ENCODE peak calls at places on chromosomes 2 and 18, in four cellular contexts. R, G, Y and O are unnamed samples.

GRCh38 chr2:72757177-72757775 is 68.6 kb downstream of the EXOC6B start:
- DNase-seq in G (no peak), Y (no peak), R (peak; percentile 44), O (no peak)

GRCh38 chr2:107588181-107588580 is 238.5 kb upstream of the RGPD4 start:
- DNase-seq in G (no peak), R (no peak), Y (no peak), O (no peak)

GRCh38 chr2:128413014-128413717 is 94.5 kb upstream of the HS6ST1 start:
- DNase-seq in G (no peak), Y (no peak), R (no peak), O (no peak)

GRCh38 chr2:175012516-175012915 is 7.3 kb upstream of the CHN1 start:
- DNase-seq in Y (no peak), R (no peak), G (no peak), O (no peak)

GRCh38 chr2:8132371-8132831 is 549.5 kb upstream of the ID2 start:
- DNase-seq in G (no peak), Y (no peak), R (no peak), O (no peak)

GRCh38 chr2:238596571-238597551 is 170.1 kb downstream of the ASB1 start:
- DNase-seq in R (no peak), Y (no peak), G (no peak), O (no peak)

GRCh38 chr18:69250305-69251151 is 150.2 kb upstream of the DOK6 start:
- DNase-seq in G (no peak), Y (no peak), R (peak; percentile 65), O (no peak)

GRCh38 chr2:231680284-231680991 is 27.9 kb upstream of the PTMA start:
- DNase-seq in G (no peak), R (peak; percentile 41), Y (no peak), O (no peak)

GRCh38 chr2:189641565-189641964 is 19.7 kb upstream of the ASNSD1 start:
- DNase-seq in G (no peak), R (no peak), Y (no peak), O (no peak)

GRCh38 chr2:160970052-160970846 is 190.0 kb upstream of the TANK start:
- DNase-seq in Y (no peak), R (peak; percentile 24), G (no peak), O (no peak)

GRCh38 chr2:86393521-86394490 is 47.4 kb upstream of the KDM3A start:
- DNase-seq in Y (no peak), R (peak; percentile 97), G (no peak), O (no peak)

GRCh38 chr2:23651187-23651983 is 266.4 kb downstream of the KLHL29 start:
- DNase-seq in R (no peak), G (no peak), Y (no peak), O (no peak)

GRCh38 chr18:51724790-51725721 is 527.6 kb upstream of the MEX3C start:
- DNase-seq in R (no peak), G (no peak), Y (no peak), O (no peak)

GRCh38 chr2:89833780-89834117 is 1142.3 kb downstream of the RPIA start:
- DNase-seq in R (no peak), Y (no peak), G (no peak), O (no peak)

GRCh38 chr18:55354795-55355194 is 233.2 kb downstream of the TCF4 start:
- DNase-seq in R (no peak), G (no peak), Y (no peak), O (no peak)

GRCh38 chr2:190407662-190408537 is at the start of gene MFSD6:
- DNase-seq in R (no peak), G (peak; percentile 43), Y (peak; percentile 16), O (peak; percentile 74)

GRCh38 chr2:26786207-26787023 is 559 bp downstream of the CENPA start:
- DNase-seq in R (no peak), G (no peak), Y (no peak), O (peak; percentile 35)

GRCh38 chr18:74217476-74218143 is 69.3 kb downstream of the TIMM21 start:
- DNase-seq in G (no peak), Y (no peak), R (no peak), O (no peak)

GRCh38 chr18:78607221-78607620 is 372.4 kb upstream of the SALL3 start:
- DNase-seq in Y (no peak), G (no peak), R (no peak), O (no peak)

GRCh38 chr2:136101042-136101441 is 16.9 kb downstream of the CXCR4 start:
- DNase-seq in G (no peak), Y (no peak), R (no peak), O (no peak)

GRCh38 chr2:121338281-121338680 is 53.3 kb upstream of the TFCP2L1 start:
- DNase-seq in Y (no peak), G (no peak), R (no peak), O (no peak)

GRCh38 chr18:8177330-8178016 is 431.8 kb upstream of the RAB12 start:
- DNase-seq in Y (no peak), G (no peak), R (no peak), O (no peak)

GRCh38 chr2:239329284-239329971 is 71.4 kb downstream of the HDAC4 start:
- DNase-seq in Y (no peak), G (no peak), R (no peak), O (no peak)

GRCh38 chr2:111670776-111671175 is 213.2 kb downstream of the ANAPC1 start:
- DNase-seq in Y (no peak), G (no peak), R (no peak), O (no peak)

GRCh38 chr2:169107645-169108044 is 38.3 kb downstream of the DHRS9 start:
- DNase-seq in Y (no peak), G (no peak), R (no peak), O (no peak)

GRCh38 chr2:35891936-35892335 is 463.6 kb upstream of the CRIM1 start:
- DNase-seq in G (no peak), R (no peak), Y (no peak), O (no peak)

GRCh38 chr18:5890606-5891360 is 4.5 kb downstream of the TMEM200C start:
- DNase-seq in Y (no peak), R (no peak), G (no peak), O (peak; percentile 82)

GRCh38 chr2:121603185-121603584 is 46.1 kb downstream of the CLASP1 start:
- DNase-seq in R (no peak), G (no peak), Y (no peak), O (no peak)

GRCh38 chr2:220036431-220036830 is 409.0 kb downstream of the SLC4A3 start:
- DNase-seq in Y (no peak), G (no peak), R (no peak), O (no peak)

GRCh38 chr2:233288663-233289062 is 19.0 kb upstream of the SAG start:
- DNase-seq in G (no peak), R (no peak), Y (no peak), O (no peak)

GRCh38 chr2:146579154-146579930 is 1265.5 kb upstream of the ACVR2A start:
- DNase-seq in R (peak; percentile 33), G (no peak), Y (no peak), O (no peak)